ENCODE peak calls at places on chromosomes 16 and 17, in ten cellular contexts. N is IMR-90, T is testis, F is gastrocnemius medialis, E is lower leg skin, X is heart left ventricle, L is Peyer's patch, B is A549, P is breast epithelium, A is right lobe of liver. Q is an unnamed sample.

GRCh38 chr17:14351493-14351892 is 50.6 kb downstream of the HS3ST3B1 start:
- DNase-seq in E (no peak), A (no peak), P (no peak), X (no peak), T (no peak), B (no peak), L (no peak), N (peak), F (no peak), Q (no peak)

GRCh38 chr17:63478814-63479494 is 2.1 kb downstream of the ACE start:
- DNase-seq in F (peak), X (peak), B (peak), N (peak), L (peak), T (peak), P (peak), A (peak), E (peak), Q (peak)

GRCh38 chr16:51884773-51885172 is 662.2 kb downstream of the TOX3 start:
- DNase-seq in A (no peak), P (no peak), E (no peak), T (no peak), F (no peak), L (no peak), B (no peak), X (no peak), N (peak), Q (no peak)

GRCh38 chr17:51739245-51739886 is 419.1 kb downstream of the CA10 start:
- DNase-seq in E (no peak), B (no peak), X (no peak), F (no peak), N (no peak), P (no peak), A (no peak), L (no peak), T (no peak), Q (no peak)

GRCh38 chr17:78805301-78805700 is 23.2 kb upstream of the CYTH1 start:
- DNase-seq in E (no peak), P (no peak), F (no peak), B (no peak), T (no peak), L (peak), X (no peak), N (no peak), A (no peak), Q (no peak)

GRCh38 chr16:68090526-68090925 is 5.4 kb downstream of the NFATC3 start:
- DNase-seq in X (no peak), B (no peak), L (no peak), P (no peak), A (no peak), F (no peak), N (no peak), T (no peak), E (no peak), Q (no peak)

GRCh38 chr17:28326114-28326513 is 7.1 kb downstream of the TMEM97 start:
- DNase-seq in F (no peak), X (no peak), P (no peak), L (peak), B (no peak), T (peak), E (peak), A (peak), N (no peak), Q (no peak)

GRCh38 chr16:75160386-75160785 is 12.1 kb downstream of the ZFP1 start:
- DNase-seq in T (no peak), L (no peak), B (no peak), F (no peak), P (no peak), E (no peak), X (no peak), N (no peak), A (no peak), Q (no peak)

GRCh38 chr17:56929362-56929969 is 15.6 kb upstream of the TRIM25 start:
- DNase-seq in T (no peak), E (no peak), F (no peak), B (no peak), L (no peak), A (no peak), X (no peak), P (no peak), N (no peak), Q (no peak)

GRCh38 chr17:82795615-82796014 is 43.8 kb downstream of the TBCD start:
- DNase-seq in X (no peak), E (no peak), B (no peak), N (no peak), A (no peak), T (no peak), L (no peak), F (no peak), P (no peak), Q (no peak)

GRCh38 chr17:12898110-12898509 is 108.8 kb downstream of the ARHGAP44 start:
- DNase-seq in L (no peak), F (no peak), T (no peak), A (no peak), B (no peak), P (no peak), X (no peak), E (no peak), N (no peak), Q (no peak)

GRCh38 chr17:61322316-61323014 is 77.2 kb upstream of the TBX2 start:
- DNase-seq in B (no peak), T (no peak), P (no peak), F (no peak), L (no peak), X (no peak), E (no peak), N (no peak), A (no peak), Q (no peak)

GRCh38 chr16:49860593-49860992 is 4.7 kb upstream of the ZNF423 start:
- DNase-seq in T (no peak), F (no peak), X (no peak), N (no peak), P (no peak), A (no peak), B (no peak), L (no peak), E (no peak), Q (no peak)

GRCh38 chr16:23420011-23420410 is 33.0 kb downstream of the COG7 start:
- DNase-seq in A (no peak), X (no peak), B (no peak), E (no peak), P (no peak), L (no peak), F (no peak), N (peak), T (no peak), Q (no peak)

GRCh38 chr17:31582151-31582907 is 190.9 kb downstream of the RAB11FIP4 start:
- DNase-seq in B (no peak), X (peak), A (no peak), P (peak), N (peak), E (peak), F (peak), L (no peak), T (peak), Q (peak)

GRCh38 chr17:17696871-17697633 is 15.8 kb downstream of the RAI1 start:
- DNase-seq in F (no peak), L (no peak), A (peak), B (no peak), E (no peak), P (no peak), T (no peak), X (no peak), N (no peak), Q (no peak)

GRCh38 chr17:21530841-21531240 is 154.7 kb downstream of the KCNJ12 start:
- DNase-seq in F (no peak), N (no peak), T (no peak), P (no peak), E (no peak), B (no peak), X (no peak), L (no peak), A (no peak), Q (no peak)

GRCh38 chr17:42279776-42280630 is 3.8 kb upstream of the STAT5B start:
- DNase-seq in E (peak), B (no peak), P (peak), N (no peak), T (peak), X (no peak), A (peak), F (peak), L (no peak), Q (peak)

GRCh38 chr17:70053241-70054234 is 21.5 kb upstream of the KCNJ16 start:
- DNase-seq in X (no peak), P (no peak), L (no peak), A (no peak), N (peak), E (no peak), F (no peak), T (peak), B (no peak), Q (peak)

GRCh38 chr17:79000396-79001189 is 9.0 kb downstream of the CANT1 start:
- DNase-seq in E (peak), X (no peak), A (peak), T (peak), P (no peak), F (peak), N (no peak), L (no peak), B (no peak), Q (peak)

GRCh38 chr16:86120201-86120981 is 221.4 kb downstream of the IRF8 start:
- DNase-seq in B (no peak), E (peak), T (no peak), A (no peak), L (no peak), N (peak), F (no peak), P (no peak), X (no peak), Q (no peak)

GRCh38 chr16:82185012-82185411 is 15.0 kb upstream of the MPHOSPH6 start:
- DNase-seq in P (no peak), A (no peak), L (no peak), N (no peak), B (no peak), E (no peak), F (no peak), X (no peak), T (no peak), Q (no peak)

GRCh38 chr17:333626-334396 is 18.8 kb downstream of the RPH3AL start:
- DNase-seq in P (no peak), A (peak), L (peak), T (peak), F (peak), E (no peak), N (peak), X (peak), B (no peak), Q (peak)

GRCh38 chr17:33967608-33968349 is 287.3 kb upstream of the CCL2 start:
- DNase-seq in X (no peak), N (no peak), E (no peak), F (no peak), B (no peak), L (no peak), P (no peak), T (no peak), A (no peak), Q (no peak)

GRCh38 chr16:50172195-50172922 is 19.3 kb downstream of the TENT4B start:
- DNase-seq in P (no peak), N (no peak), L (no peak), E (no peak), F (no peak), T (no peak), X (no peak), B (no peak), A (no peak), Q (no peak)

GRCh38 chr17:49722066-49722465 is 14.3 kb upstream of the SLC35B1 start:
- DNase-seq in F (no peak), P (no peak), E (no peak), N (no peak), A (no peak), T (no peak), L (no peak), B (no peak), X (no peak), Q (no peak)

GRCh38 chr16:12544477-12545291 is 259.0 kb downstream of the CPPED1 start:
- DNase-seq in A (no peak), T (no peak), B (no peak), E (no peak), X (no peak), N (no peak), F (no peak), P (no peak), L (no peak), Q (no peak)

GRCh38 chr17:63041722-63042121 is 75.7 kb downstream of the TANC2 start:
- DNase-seq in E (no peak), L (no peak), N (no peak), P (no peak), X (no peak), B (no peak), A (no peak), T (no peak), F (no peak), Q (no peak)

GRCh38 chr17:73089918-73090317 is 2.6 kb downstream of the SLC39A11 start:
- DNase-seq in N (no peak), B (no peak), P (no peak), L (no peak), F (no peak), T (no peak), E (peak), A (peak), X (no peak), Q (no peak)
- H3K4me3 ChIP-seq in N (no peak), B (no peak), P (no peak), L (no peak), F (no peak), T (no peak), E (no peak), A (no peak), X (no peak), Q (no peak)

GRCh38 chr16:78099372-78100161 is at the start of gene WWOX:
- DNase-seq in T (peak), B (peak), E (peak), N (peak), F (peak), L (peak), P (peak), A (peak), X (peak), Q (peak)
- TF ChIP-seq POLR2A in T (no peak), B (peak), E (no peak), N (no peak), F (peak), L (peak), P (peak), A (peak), X (no peak), Q (peak)

DNA sequence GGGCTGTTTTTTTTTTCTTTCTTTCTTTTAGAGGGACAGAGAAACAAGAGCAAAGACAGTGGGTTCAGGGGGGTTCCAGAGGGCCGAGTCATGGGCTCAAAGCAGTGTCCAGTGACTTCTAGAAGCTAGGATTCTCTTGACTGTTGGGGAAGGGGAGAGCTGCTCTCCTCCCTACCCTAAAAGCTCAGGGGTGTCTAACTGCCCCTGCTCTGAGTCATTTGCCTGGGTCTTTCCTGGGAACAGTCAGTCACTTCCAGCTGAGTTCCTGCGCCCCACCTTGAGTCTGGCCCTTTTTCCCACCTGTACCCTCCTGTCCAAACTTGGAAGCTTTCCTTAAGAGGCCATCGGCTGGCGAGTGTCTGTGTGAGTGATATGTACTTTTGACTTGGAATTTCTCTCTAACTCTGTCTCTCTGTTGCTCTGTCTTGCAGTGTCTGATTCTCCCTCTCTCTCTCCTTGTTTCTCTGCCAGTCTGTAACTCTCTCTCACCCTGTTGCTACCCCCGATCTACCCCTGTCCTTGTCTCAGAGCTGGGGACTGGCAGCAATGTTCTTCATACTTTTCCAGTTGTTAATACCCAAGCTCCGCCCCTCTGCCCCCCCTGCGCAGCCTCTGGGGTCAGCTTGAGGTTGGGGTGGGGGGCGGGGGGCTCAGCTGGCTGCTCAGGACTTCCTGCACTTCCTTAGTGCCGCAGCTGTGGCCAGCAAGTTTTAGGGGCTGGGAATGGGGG is 2.4 kb downstream of the THRA start:
- DNase-seq in E (no peak), P (no peak), A (no peak), B (no peak), L (no peak), F (no peak), T (no peak), X (no peak), N (peak), Q (peak)
- H3K4me3 ChIP-seq in E (no peak), P (peak), A (no peak), B (peak), L (peak), F (peak), T (no peak), X (no peak), N (peak), Q (no peak)

GRCh38 chr17:7023576-7024401 is 939 bp downstream of the BCL6B start:
- DNase-seq in L (peak), E (peak), B (peak), T (peak), P (peak), X (peak), F (peak), A (peak), N (peak), Q (peak)
- TF ChIP-seq POLR2A in L (peak), E (no peak), B (peak), T (no peak), P (no peak), X (no peak), F (peak), A (peak), N (no peak), Q (peak)